ENCODE peak calls at places on chromosome 22, in seven cellular contexts. One of them, this sample, is unnamed.

GRCh38 chr22:43467571-43467970 is 55.8 kb downstream of the MPPED1 start:
- DNase-seq in ELR: no peak
- DNase-seq in ecto neural progenitor cell: no peak
- DNase-seq in stimulated activated CD4-positive, alpha-beta T cell treated with anti-CD3 and anti-CD28 coated beads, Interleukin-2, amount 100 ng/mL, for 24 hours: no peak
- DNase-seq in M059J: no peak
- DNase-seq in NCI-H1105: no peak
- DNase-seq in amniotic stem cell: no peak
- DNase-seq in this sample: no peak

GRCh38 chr22:25331050-25331449 is 111.6 kb downstream of the CRYBB2 start:
- DNase-seq in ELR: no peak
- DNase-seq in ecto neural progenitor cell: no peak
- DNase-seq in stimulated activated CD4-positive, alpha-beta T cell treated with anti-CD3 and anti-CD28 coated beads, Interleukin-2, amount 100 ng/mL, for 24 hours: no peak
- DNase-seq in M059J: no peak
- DNase-seq in NCI-H1105: no peak
- DNase-seq in amniotic stem cell: no peak
- DNase-seq in this sample: no peak

GRCh38 chr22:25791556-25791955 is 49.6 kb downstream of the MYO18B start:
- DNase-seq in ELR: no peak
- DNase-seq in ecto neural progenitor cell: no peak
- DNase-seq in stimulated activated CD4-positive, alpha-beta T cell treated with anti-CD3 and anti-CD28 coated beads, Interleukin-2, amount 100 ng/mL, for 24 hours: no peak
- DNase-seq in M059J: no peak
- DNase-seq in NCI-H1105: no peak
- DNase-seq in amniotic stem cell: no peak
- DNase-seq in this sample: no peak

GRCh38 chr22:40178417-40179409 is 988 bp downstream of the TNRC6B start:
- DNase-seq in ELR: peak; percentile 67
- DNase-seq in ecto neural progenitor cell: no peak
- DNase-seq in stimulated activated CD4-positive, alpha-beta T cell treated with anti-CD3 and anti-CD28 coated beads, Interleukin-2, amount 100 ng/mL, for 24 hours: peak; percentile 42
- DNase-seq in M059J: peak; percentile 51
- DNase-seq in NCI-H1105: peak; percentile 18
- DNase-seq in amniotic stem cell: peak; percentile 52
- DNase-seq in this sample: no peak

GRCh38 chr22:42721045-42721434 is 370 bp upstream of the A4GALT start:
- DNase-seq in ELR: peak; percentile 48
- DNase-seq in ecto neural progenitor cell: no peak
- DNase-seq in stimulated activated CD4-positive, alpha-beta T cell treated with anti-CD3 and anti-CD28 coated beads, Interleukin-2, amount 100 ng/mL, for 24 hours: peak; percentile 6
- DNase-seq in M059J: no peak
- DNase-seq in NCI-H1105: no peak
- DNase-seq in amniotic stem cell: no peak
- DNase-seq in this sample: no peak

GRCh38 chr22:17629646-17630045 is 1.1 kb upstream of the ATP6V1E1 start:
- DNase-seq in ELR: no peak
- DNase-seq in ecto neural progenitor cell: no peak
- DNase-seq in stimulated activated CD4-positive, alpha-beta T cell treated with anti-CD3 and anti-CD28 coated beads, Interleukin-2, amount 100 ng/mL, for 24 hours: no peak
- DNase-seq in M059J: no peak
- DNase-seq in NCI-H1105: no peak
- DNase-seq in amniotic stem cell: no peak
- DNase-seq in this sample: no peak

GRCh38 chr22:19942886-19943664 is 1.5 kb upstream of the TXNRD2 start:
- DNase-seq in ELR: peak; percentile 87
- DNase-seq in ecto neural progenitor cell: no peak
- DNase-seq in stimulated activated CD4-positive, alpha-beta T cell treated with anti-CD3 and anti-CD28 coated beads, Interleukin-2, amount 100 ng/mL, for 24 hours: no peak
- DNase-seq in M059J: peak; percentile 83
- DNase-seq in NCI-H1105: no peak
- DNase-seq in amniotic stem cell: peak; percentile 74
- DNase-seq in this sample: no peak

GRCh38 chr22:38191746-38192474 is 9.9 kb upstream of the MAFF start:
- DNase-seq in ELR: no peak
- DNase-seq in ecto neural progenitor cell: no peak
- DNase-seq in stimulated activated CD4-positive, alpha-beta T cell treated with anti-CD3 and anti-CD28 coated beads, Interleukin-2, amount 100 ng/mL, for 24 hours: no peak
- DNase-seq in M059J: no peak
- DNase-seq in NCI-H1105: no peak
- DNase-seq in amniotic stem cell: no peak
- DNase-seq in this sample: no peak

GRCh38 chr22:44676441-44677298 is 25.3 kb upstream of the PRR5 start:
- DNase-seq in ELR: peak; percentile 24
- DNase-seq in ecto neural progenitor cell: no peak
- DNase-seq in stimulated activated CD4-positive, alpha-beta T cell treated with anti-CD3 and anti-CD28 coated beads, Interleukin-2, amount 100 ng/mL, for 24 hours: no peak
- DNase-seq in M059J: no peak
- DNase-seq in NCI-H1105: no peak
- DNase-seq in amniotic stem cell: no peak
- DNase-seq in this sample: no peak

GRCh38 chr22:48660104-48660794 is 1167.4 kb downstream of the BRD1 start:
- DNase-seq in ELR: no peak
- DNase-seq in ecto neural progenitor cell: no peak
- DNase-seq in stimulated activated CD4-positive, alpha-beta T cell treated with anti-CD3 and anti-CD28 coated beads, Interleukin-2, amount 100 ng/mL, for 24 hours: no peak
- DNase-seq in M059J: no peak
- DNase-seq in NCI-H1105: no peak
- DNase-seq in amniotic stem cell: no peak
- DNase-seq in this sample: no peak

GRCh38 chr22:19715286-19715939 is 1.1 kb downstream of the SEPTIN5 start:
- DNase-seq in ELR: no peak
- DNase-seq in ecto neural progenitor cell: no peak
- DNase-seq in stimulated activated CD4-positive, alpha-beta T cell treated with anti-CD3 and anti-CD28 coated beads, Interleukin-2, amount 100 ng/mL, for 24 hours: no peak
- DNase-seq in M059J: no peak
- DNase-seq in NCI-H1105: no peak
- DNase-seq in amniotic stem cell: no peak
- DNase-seq in this sample: no peak

GRCh38 chr22:23092217-23092955 is 22.1 kb downstream of the GNAZ start:
- DNase-seq in ELR: no peak
- DNase-seq in ecto neural progenitor cell: no peak
- DNase-seq in stimulated activated CD4-positive, alpha-beta T cell treated with anti-CD3 and anti-CD28 coated beads, Interleukin-2, amount 100 ng/mL, for 24 hours: no peak
- DNase-seq in M059J: no peak
- DNase-seq in NCI-H1105: no peak
- DNase-seq in amniotic stem cell: no peak
- DNase-seq in this sample: no peak

GRCh38 chr22:48561676-48562075 is 1266.0 kb downstream of the BRD1 start:
- DNase-seq in ELR: no peak
- DNase-seq in ecto neural progenitor cell: no peak
- DNase-seq in stimulated activated CD4-positive, alpha-beta T cell treated with anti-CD3 and anti-CD28 coated beads, Interleukin-2, amount 100 ng/mL, for 24 hours: no peak
- DNase-seq in M059J: no peak
- DNase-seq in NCI-H1105: no peak
- DNase-seq in amniotic stem cell: no peak
- DNase-seq in this sample: no peak

GRCh38 chr22:31871475-31871874 is 72.9 kb upstream of the YWHAH start:
- DNase-seq in ELR: no peak
- DNase-seq in ecto neural progenitor cell: no peak
- DNase-seq in stimulated activated CD4-positive, alpha-beta T cell treated with anti-CD3 and anti-CD28 coated beads, Interleukin-2, amount 100 ng/mL, for 24 hours: no peak
- DNase-seq in M059J: no peak
- DNase-seq in NCI-H1105: no peak
- DNase-seq in amniotic stem cell: no peak
- DNase-seq in this sample: no peak

GRCh38 chr22:38734203-38735100 is 21.3 kb downstream of the SUN2 start:
- DNase-seq in ELR: no peak
- DNase-seq in ecto neural progenitor cell: no peak
- DNase-seq in stimulated activated CD4-positive, alpha-beta T cell treated with anti-CD3 and anti-CD28 coated beads, Interleukin-2, amount 100 ng/mL, for 24 hours: no peak
- DNase-seq in M059J: no peak
- DNase-seq in NCI-H1105: no peak
- DNase-seq in amniotic stem cell: no peak
- DNase-seq in this sample: no peak

GRCh38 chr22:47550524-47551437 is 788.3 kb downstream of the TBC1D22A start:
- DNase-seq in ELR: no peak
- DNase-seq in ecto neural progenitor cell: peak; percentile 15
- DNase-seq in stimulated activated CD4-positive, alpha-beta T cell treated with anti-CD3 and anti-CD28 coated beads, Interleukin-2, amount 100 ng/mL, for 24 hours: no peak
- DNase-seq in M059J: no peak
- DNase-seq in NCI-H1105: no peak
- DNase-seq in amniotic stem cell: no peak
- DNase-seq in this sample: peak; percentile 56

GRCh38 chr22:50302564-50302963 is 4.9 kb downstream of the PLXNB2 start:
- DNase-seq in ELR: no peak
- DNase-seq in ecto neural progenitor cell: no peak
- DNase-seq in stimulated activated CD4-positive, alpha-beta T cell treated with anti-CD3 and anti-CD28 coated beads, Interleukin-2, amount 100 ng/mL, for 24 hours: no peak
- DNase-seq in M059J: no peak
- DNase-seq in NCI-H1105: no peak
- DNase-seq in amniotic stem cell: no peak
- DNase-seq in this sample: no peak

GRCh38 chr22:39297490-39298193 is 21.8 kb downstream of the RPL3 start:
- DNase-seq in ELR: no peak
- DNase-seq in ecto neural progenitor cell: no peak
- DNase-seq in stimulated activated CD4-positive, alpha-beta T cell treated with anti-CD3 and anti-CD28 coated beads, Interleukin-2, amount 100 ng/mL, for 24 hours: no peak
- DNase-seq in M059J: no peak
- DNase-seq in NCI-H1105: peak; percentile 49
- DNase-seq in amniotic stem cell: no peak
- DNase-seq in this sample: no peak

GRCh38 chr22:22374163-22374562 is 129.6 kb downstream of the VPREB1 start:
- DNase-seq in ELR: no peak
- DNase-seq in ecto neural progenitor cell: no peak
- DNase-seq in stimulated activated CD4-positive, alpha-beta T cell treated with anti-CD3 and anti-CD28 coated beads, Interleukin-2, amount 100 ng/mL, for 24 hours: no peak
- DNase-seq in M059J: no peak
- DNase-seq in NCI-H1105: no peak
- DNase-seq in amniotic stem cell: no peak
- DNase-seq in this sample: no peak

GRCh38 chr22:30668306-30668655 is 606 bp upstream of the DUSP18 start:
- DNase-seq in ELR: no peak
- DNase-seq in ecto neural progenitor cell: no peak
- DNase-seq in stimulated activated CD4-positive, alpha-beta T cell treated with anti-CD3 and anti-CD28 coated beads, Interleukin-2, amount 100 ng/mL, for 24 hours: no peak
- DNase-seq in M059J: peak; percentile 23
- DNase-seq in NCI-H1105: peak; percentile 22
- DNase-seq in amniotic stem cell: no peak
- DNase-seq in this sample: no peak

GRCh38 chr22:28882545-28882877 is 861 bp upstream of the ZNRF3 start:
- DNase-seq in ELR: peak; percentile 49
- DNase-seq in ecto neural progenitor cell: no peak
- DNase-seq in stimulated activated CD4-positive, alpha-beta T cell treated with anti-CD3 and anti-CD28 coated beads, Interleukin-2, amount 100 ng/mL, for 24 hours: peak; percentile 22
- DNase-seq in M059J: peak; percentile 46
- DNase-seq in NCI-H1105: no peak
- DNase-seq in amniotic stem cell: no peak
- DNase-seq in this sample: no peak

GRCh38 chr22:47457509-47458300 is 695.3 kb downstream of the TBC1D22A start:
- DNase-seq in ELR: no peak
- DNase-seq in ecto neural progenitor cell: no peak
- DNase-seq in stimulated activated CD4-positive, alpha-beta T cell treated with anti-CD3 and anti-CD28 coated beads, Interleukin-2, amount 100 ng/mL, for 24 hours: no peak
- DNase-seq in M059J: no peak
- DNase-seq in NCI-H1105: no peak
- DNase-seq in amniotic stem cell: no peak
- DNase-seq in this sample: no peak

GRCh38 chr22:30870451-30871345 is 97.9 kb downstream of the MORC2 start:
- DNase-seq in ELR: no peak
- DNase-seq in ecto neural progenitor cell: no peak
- DNase-seq in stimulated activated CD4-positive, alpha-beta T cell treated with anti-CD3 and anti-CD28 coated beads, Interleukin-2, amount 100 ng/mL, for 24 hours: no peak
- DNase-seq in M059J: no peak
- DNase-seq in NCI-H1105: no peak
- DNase-seq in amniotic stem cell: no peak
- DNase-seq in this sample: peak; percentile 67

GRCh38 chr22:25448435-25449051 is 115.9 kb upstream of the GRK3 start:
- DNase-seq in ELR: peak; percentile 41
- DNase-seq in ecto neural progenitor cell: no peak
- DNase-seq in stimulated activated CD4-positive, alpha-beta T cell treated with anti-CD3 and anti-CD28 coated beads, Interleukin-2, amount 100 ng/mL, for 24 hours: peak; percentile 17
- DNase-seq in M059J: peak; percentile 13
- DNase-seq in NCI-H1105: no peak
- DNase-seq in amniotic stem cell: no peak
- DNase-seq in this sample: no peak

GRCh38 chr22:45743687-45744086 is 72.1 kb downstream of the ATXN10 start:
- DNase-seq in ELR: no peak
- DNase-seq in ecto neural progenitor cell: no peak
- DNase-seq in stimulated activated CD4-positive, alpha-beta T cell treated with anti-CD3 and anti-CD28 coated beads, Interleukin-2, amount 100 ng/mL, for 24 hours: no peak
- DNase-seq in M059J: peak; percentile 12
- DNase-seq in NCI-H1105: no peak
- DNase-seq in amniotic stem cell: no peak
- DNase-seq in this sample: no peak

GRCh38 chr22:23237201-23237798 is 57.0 kb downstream of the BCR start:
- DNase-seq in ELR: no peak
- DNase-seq in ecto neural progenitor cell: peak; percentile 70
- DNase-seq in stimulated activated CD4-positive, alpha-beta T cell treated with anti-CD3 and anti-CD28 coated beads, Interleukin-2, amount 100 ng/mL, for 24 hours: no peak
- DNase-seq in M059J: no peak
- DNase-seq in NCI-H1105: peak; percentile 45
- DNase-seq in amniotic stem cell: no peak
- DNase-seq in this sample: no peak

GRCh38 chr22:36330655-36331305 is 57.0 kb downstream of the MYH9 start:
- DNase-seq in ELR: peak; percentile 68
- DNase-seq in ecto neural progenitor cell: no peak
- DNase-seq in stimulated activated CD4-positive, alpha-beta T cell treated with anti-CD3 and anti-CD28 coated beads, Interleukin-2, amount 100 ng/mL, for 24 hours: no peak
- DNase-seq in M059J: peak; percentile 79
- DNase-seq in NCI-H1105: no peak
- DNase-seq in amniotic stem cell: no peak
- DNase-seq in this sample: no peak

GRCh38 chr22:50014655-50015401 is 2.3 kb upstream of the IL17REL start:
- DNase-seq in ELR: no peak
- DNase-seq in ecto neural progenitor cell: no peak
- DNase-seq in stimulated activated CD4-positive, alpha-beta T cell treated with anti-CD3 and anti-CD28 coated beads, Interleukin-2, amount 100 ng/mL, for 24 hours: no peak
- DNase-seq in M059J: no peak
- DNase-seq in NCI-H1105: no peak
- DNase-seq in amniotic stem cell: no peak
- DNase-seq in this sample: peak; percentile 69

GRCh38 chr22:39746600-39747262 is 146.8 kb downstream of the ENTHD1 start:
- DNase-seq in ELR: no peak
- DNase-seq in ecto neural progenitor cell: no peak
- DNase-seq in stimulated activated CD4-positive, alpha-beta T cell treated with anti-CD3 and anti-CD28 coated beads, Interleukin-2, amount 100 ng/mL, for 24 hours: peak; percentile 17
- DNase-seq in M059J: no peak
- DNase-seq in NCI-H1105: no peak
- DNase-seq in amniotic stem cell: no peak
- DNase-seq in this sample: no peak

GRCh38 chr22:49320714-49321476 is 506.8 kb downstream of the BRD1 start:
- DNase-seq in ELR: no peak
- DNase-seq in ecto neural progenitor cell: no peak
- DNase-seq in stimulated activated CD4-positive, alpha-beta T cell treated with anti-CD3 and anti-CD28 coated beads, Interleukin-2, amount 100 ng/mL, for 24 hours: no peak
- DNase-seq in M059J: no peak
- DNase-seq in NCI-H1105: no peak
- DNase-seq in amniotic stem cell: no peak
- DNase-seq in this sample: peak; percentile 55

GRCh38 chr22:28021998-28022660 is 103.1 kb upstream of the PITPNB start:
- DNase-seq in ELR: no peak
- DNase-seq in ecto neural progenitor cell: no peak
- DNase-seq in stimulated activated CD4-positive, alpha-beta T cell treated with anti-CD3 and anti-CD28 coated beads, Interleukin-2, amount 100 ng/mL, for 24 hours: no peak
- DNase-seq in M059J: no peak
- DNase-seq in NCI-H1105: no peak
- DNase-seq in amniotic stem cell: no peak
- DNase-seq in this sample: no peak

GRCh38 chr22:22060200-22061084 is 77.9 kb upstream of the TOP3B start:
- DNase-seq in ELR: peak; percentile 51
- DNase-seq in ecto neural progenitor cell: peak; percentile 84
- DNase-seq in stimulated activated CD4-positive, alpha-beta T cell treated with anti-CD3 and anti-CD28 coated beads, Interleukin-2, amount 100 ng/mL, for 24 hours: peak; percentile 79
- DNase-seq in M059J: peak; percentile 16
- DNase-seq in NCI-H1105: no peak
- DNase-seq in amniotic stem cell: no peak
- DNase-seq in this sample: no peak

GRCh38 chr22:38872831-38873248 is 824 bp upstream of the CBX6 start:
- DNase-seq in ELR: peak; percentile 38
- DNase-seq in ecto neural progenitor cell: peak; percentile 78
- DNase-seq in stimulated activated CD4-positive, alpha-beta T cell treated with anti-CD3 and anti-CD28 coated beads, Interleukin-2, amount 100 ng/mL, for 24 hours: no peak
- DNase-seq in M059J: peak; percentile 19
- DNase-seq in NCI-H1105: peak; percentile 53
- DNase-seq in amniotic stem cell: no peak
- DNase-seq in this sample: no peak

GRCh38 chr22:24434472-24435322 is 7.3 kb downstream of the ADORA2A start:
- DNase-seq in ELR: no peak
- DNase-seq in ecto neural progenitor cell: no peak
- DNase-seq in stimulated activated CD4-positive, alpha-beta T cell treated with anti-CD3 and anti-CD28 coated beads, Interleukin-2, amount 100 ng/mL, for 24 hours: peak; percentile 73
- DNase-seq in M059J: no peak
- DNase-seq in NCI-H1105: no peak
- DNase-seq in amniotic stem cell: no peak
- DNase-seq in this sample: no peak

GRCh38 chr22:29049655-29050263 is 11.9 kb downstream of the C22orf31 start:
- DNase-seq in ELR: no peak
- DNase-seq in ecto neural progenitor cell: no peak
- DNase-seq in stimulated activated CD4-positive, alpha-beta T cell treated with anti-CD3 and anti-CD28 coated beads, Interleukin-2, amount 100 ng/mL, for 24 hours: no peak
- DNase-seq in M059J: no peak
- DNase-seq in NCI-H1105: no peak
- DNase-seq in amniotic stem cell: no peak
- DNase-seq in this sample: no peak

GRCh38 chr22:46792061-46792796 is 29.8 kb downstream of the TBC1D22A start:
- DNase-seq in ELR: no peak
- DNase-seq in ecto neural progenitor cell: no peak
- DNase-seq in stimulated activated CD4-positive, alpha-beta T cell treated with anti-CD3 and anti-CD28 coated beads, Interleukin-2, amount 100 ng/mL, for 24 hours: no peak
- DNase-seq in M059J: no peak
- DNase-seq in NCI-H1105: no peak
- DNase-seq in amniotic stem cell: no peak
- DNase-seq in this sample: no peak

GRCh38 chr22:20645954-20646353 is 128.0 kb upstream of the SERPIND1 start:
- DNase-seq in ELR: no peak
- DNase-seq in ecto neural progenitor cell: no peak
- DNase-seq in stimulated activated CD4-positive, alpha-beta T cell treated with anti-CD3 and anti-CD28 coated beads, Interleukin-2, amount 100 ng/mL, for 24 hours: no peak
- DNase-seq in M059J: no peak
- DNase-seq in NCI-H1105: no peak
- DNase-seq in amniotic stem cell: no peak
- DNase-seq in this sample: no peak

This sample was measured in type B pancreatic cell.